ENCODE peak calls at places on chromosomes 2 and 18, in seven cellular contexts. One of them, this sample, is unnamed. For H3K4me1, the result is how much of the 10 kb centered on the place peaks cover.

GRCh38 chr2:221415789-221416188 is 156.3 kb downstream of the EPHA4 start:
- DNase-seq in A549: no peak
- DNase-seq in heart left ventricle: no peak
- DNase-seq in sigmoid colon: no peak
- DNase-seq in stomach: no peak
- DNase-seq in gastrocnemius medialis: no peak
- DNase-seq in spleen: no peak
- DNase-seq in this sample: no peak

GRCh38 chr18:10378688-10379465 is 75.6 kb upstream of the APCDD1 start:
- DNase-seq in gastrocnemius medialis: no peak
- DNase-seq in heart left ventricle: no peak
- DNase-seq in stomach: no peak
- DNase-seq in sigmoid colon: no peak
- DNase-seq in A549: no peak
- DNase-seq in spleen: no peak
- DNase-seq in this sample: no peak

GRCh38 chr18:22640281-22640842 is 222.6 kb upstream of the CTAGE1 start:
- DNase-seq in stomach: no peak
- DNase-seq in spleen: no peak
- DNase-seq in gastrocnemius medialis: no peak
- DNase-seq in A549: peak
- DNase-seq in heart left ventricle: no peak
- DNase-seq in sigmoid colon: peak
- DNase-seq in this sample: no peak

GRCh38 chr2:25831744-25832449 is 46.4 kb downstream of the ASXL2 start:
- DNase-seq in heart left ventricle: no peak
- DNase-seq in stomach: no peak
- DNase-seq in gastrocnemius medialis: no peak
- DNase-seq in spleen: no peak
- DNase-seq in sigmoid colon: no peak
- DNase-seq in A549: no peak
- DNase-seq in this sample: no peak

GRCh38 chr18:79544386-79544963 is 135.1 kb upstream of the CTDP1 start:
- DNase-seq in A549: no peak
- DNase-seq in heart left ventricle: peak
- DNase-seq in stomach: peak
- DNase-seq in gastrocnemius medialis: no peak
- DNase-seq in sigmoid colon: peak
- DNase-seq in spleen: peak
- DNase-seq in this sample: no peak

GRCh38 chr2:39913648-39914456 is 134.8 kb upstream of the THUMPD2 start:
- DNase-seq in A549: peak
- DNase-seq in stomach: no peak
- DNase-seq in gastrocnemius medialis: no peak
- DNase-seq in heart left ventricle: no peak
- DNase-seq in sigmoid colon: no peak
- DNase-seq in spleen: no peak
- DNase-seq in this sample: no peak

GRCh38 chr2:126639276-126639675 is 16.7 kb upstream of the GYPC start:
- DNase-seq in stomach: no peak
- DNase-seq in sigmoid colon: no peak
- DNase-seq in A549: no peak
- DNase-seq in gastrocnemius medialis: no peak
- DNase-seq in heart left ventricle: no peak
- DNase-seq in spleen: no peak
- DNase-seq in this sample: peak

GRCh38 chr2:189144700-189145211 is 34.8 kb downstream of the COL5A2 start:
- DNase-seq in stomach: no peak
- DNase-seq in A549: no peak
- DNase-seq in sigmoid colon: no peak
- DNase-seq in gastrocnemius medialis: no peak
- DNase-seq in spleen: no peak
- DNase-seq in heart left ventricle: no peak
- DNase-seq in this sample: no peak

GRCh38 chr2:25401307-25402021 is 59.7 kb upstream of the DNMT3A start:
- DNase-seq in A549: no peak
- DNase-seq in heart left ventricle: no peak
- DNase-seq in sigmoid colon: no peak
- DNase-seq in gastrocnemius medialis: no peak
- DNase-seq in spleen: no peak
- DNase-seq in stomach: no peak
- DNase-seq in this sample: no peak

GRCh38 chr2:40937284-40937683 is 485.4 kb upstream of the SLC8A1 start:
- DNase-seq in spleen: no peak
- DNase-seq in A549: no peak
- DNase-seq in stomach: no peak
- DNase-seq in heart left ventricle: no peak
- DNase-seq in sigmoid colon: no peak
- DNase-seq in gastrocnemius medialis: no peak
- DNase-seq in this sample: no peak

GRCh38 chr18:48838921-48839818 is 111.6 kb downstream of the SMAD7 start:
- DNase-seq in stomach: no peak
- DNase-seq in sigmoid colon: no peak
- DNase-seq in A549: no peak
- DNase-seq in gastrocnemius medialis: no peak
- DNase-seq in spleen: peak
- DNase-seq in heart left ventricle: peak
- DNase-seq in this sample: no peak

GRCh38 chr2:70475266-70475665 is 78.4 kb downstream of the TGFA start:
- DNase-seq in heart left ventricle: no peak
- DNase-seq in gastrocnemius medialis: no peak
- DNase-seq in sigmoid colon: no peak
- DNase-seq in spleen: no peak
- DNase-seq in A549: no peak
- DNase-seq in stomach: no peak
- DNase-seq in this sample: no peak

GRCh38 chr2:64210816-64211215 is 66.6 kb upstream of the PELI1 start:
- DNase-seq in stomach: no peak
- DNase-seq in heart left ventricle: no peak
- DNase-seq in spleen: no peak
- DNase-seq in A549: no peak
- DNase-seq in sigmoid colon: no peak
- DNase-seq in gastrocnemius medialis: no peak
- DNase-seq in this sample: no peak

GRCh38 chr2:12606472-12607000 is 110.2 kb upstream of the TRIB2 start:
- DNase-seq in A549: no peak
- DNase-seq in sigmoid colon: no peak
- DNase-seq in heart left ventricle: no peak
- DNase-seq in spleen: no peak
- DNase-seq in gastrocnemius medialis: no peak
- DNase-seq in stomach: no peak
- DNase-seq in this sample: no peak

GRCh38 chr2:46862430-46862829 is 53.2 kb downstream of the MCFD2 start:
- DNase-seq in spleen: no peak
- DNase-seq in stomach: no peak
- DNase-seq in gastrocnemius medialis: no peak
- DNase-seq in heart left ventricle: no peak
- DNase-seq in sigmoid colon: no peak
- DNase-seq in A549: no peak
- DNase-seq in this sample: no peak

GRCh38 chr18:26992920-26993319 is 127.4 kb upstream of the AQP4 start:
- DNase-seq in A549: no peak
- DNase-seq in heart left ventricle: no peak
- DNase-seq in spleen: no peak
- DNase-seq in stomach: no peak
- DNase-seq in sigmoid colon: no peak
- DNase-seq in gastrocnemius medialis: no peak
- DNase-seq in this sample: no peak

GRCh38 chr2:72780483-72780882 is 45.4 kb downstream of the EXOC6B start:
- DNase-seq in sigmoid colon: no peak
- DNase-seq in A549: peak
- DNase-seq in heart left ventricle: no peak
- DNase-seq in spleen: no peak
- DNase-seq in stomach: no peak
- DNase-seq in gastrocnemius medialis: no peak
- DNase-seq in this sample: no peak

GRCh38 chr18:55575066-55575465 is 12.9 kb downstream of the TCF4 start:
- DNase-seq in sigmoid colon: no peak
- DNase-seq in heart left ventricle: no peak
- DNase-seq in A549: no peak
- DNase-seq in spleen: no peak
- DNase-seq in gastrocnemius medialis: no peak
- DNase-seq in stomach: no peak
- DNase-seq in this sample: no peak

GRCh38 chr2:124162256-124162655 is 137.2 kb downstream of the CNTNAP5 start:
- DNase-seq in A549: no peak
- DNase-seq in sigmoid colon: no peak
- DNase-seq in stomach: no peak
- DNase-seq in spleen: no peak
- DNase-seq in gastrocnemius medialis: no peak
- DNase-seq in heart left ventricle: no peak
- DNase-seq in this sample: no peak

GRCh38 chr2:215812966-215813365 is 200.4 kb downstream of the MREG start:
- DNase-seq in sigmoid colon: no peak
- DNase-seq in gastrocnemius medialis: no peak
- DNase-seq in A549: no peak
- DNase-seq in stomach: no peak
- DNase-seq in spleen: no peak
- DNase-seq in heart left ventricle: no peak
- DNase-seq in this sample: no peak

GRCh38 chr2:188022389-188022788 is 269.3 kb upstream of the GULP1 start:
- DNase-seq in heart left ventricle: no peak
- DNase-seq in gastrocnemius medialis: no peak
- DNase-seq in spleen: no peak
- DNase-seq in sigmoid colon: no peak
- DNase-seq in A549: no peak
- DNase-seq in stomach: no peak
- DNase-seq in this sample: no peak

GRCh38 chr2:75416420-75417342 is 144.1 kb downstream of the EVA1A start:
- DNase-seq in gastrocnemius medialis: no peak
- DNase-seq in sigmoid colon: no peak
- DNase-seq in A549: peak
- DNase-seq in stomach: no peak
- DNase-seq in spleen: no peak
- DNase-seq in heart left ventricle: no peak
- DNase-seq in this sample: no peak
- TF ChIP-seq POLR2A in gastrocnemius medialis: no peak
- TF ChIP-seq POLR2A in sigmoid colon: no peak
- TF ChIP-seq POLR2A in A549: no peak
- TF ChIP-seq POLR2A in stomach: no peak
- TF ChIP-seq POLR2A in spleen: no peak
- TF ChIP-seq POLR2A in heart left ventricle: no peak
- TF ChIP-seq POLR2A in this sample: no peak

GRCh38 chr18:35050004-35050623 is 8.9 kb downstream of the MAPRE2 start:
- DNase-seq in stomach: no peak
- DNase-seq in A549: no peak
- DNase-seq in sigmoid colon: no peak
- DNase-seq in gastrocnemius medialis: no peak
- DNase-seq in spleen: no peak
- DNase-seq in heart left ventricle: no peak
- DNase-seq in this sample: no peak

GRCh38 chr18:35049111-35050003 is 8.1 kb downstream of the MAPRE2 start:
- DNase-seq in sigmoid colon: no peak
- DNase-seq in gastrocnemius medialis: no peak
- DNase-seq in heart left ventricle: no peak
- DNase-seq in spleen: no peak
- DNase-seq in stomach: no peak
- DNase-seq in A549: no peak
- DNase-seq in this sample: no peak

GRCh38 chr18:35045808-35046207 is 4.6 kb downstream of the MAPRE2 start:
- DNase-seq in stomach: no peak
- DNase-seq in gastrocnemius medialis: no peak
- DNase-seq in spleen: no peak
- DNase-seq in heart left ventricle: no peak
- DNase-seq in A549: no peak
- DNase-seq in sigmoid colon: no peak
- DNase-seq in this sample: no peak

GRCh38 chr18:35045121-35045520 is 3.9 kb downstream of the MAPRE2 start:
- DNase-seq in heart left ventricle: no peak
- DNase-seq in sigmoid colon: no peak
- DNase-seq in stomach: no peak
- DNase-seq in spleen: no peak
- DNase-seq in gastrocnemius medialis: no peak
- DNase-seq in A549: no peak
- DNase-seq in this sample: no peak

GRCh38 chr18:35047697-35048292 is 6.6 kb downstream of the MAPRE2 start:
- DNase-seq in stomach: no peak
- DNase-seq in sigmoid colon: no peak
- DNase-seq in gastrocnemius medialis: no peak
- DNase-seq in heart left ventricle: no peak
- DNase-seq in A549: no peak
- DNase-seq in spleen: no peak
- DNase-seq in this sample: no peak
- H3K4me1 ChIP-seq in stomach: half or more
- H3K4me1 ChIP-seq in sigmoid colon: half or more
- H3K4me1 ChIP-seq in gastrocnemius medialis: half or more
- H3K4me1 ChIP-seq in heart left ventricle: half or more
- H3K4me1 ChIP-seq in A549: under half
- H3K4me1 ChIP-seq in spleen: half or more
- H3K4me1 ChIP-seq in this sample: half or more

GRCh38 chr2:217279571-217279970 is 419.7 kb upstream of the TNP1 start:
- DNase-seq in A549: no peak
- DNase-seq in heart left ventricle: no peak
- DNase-seq in stomach: no peak
- DNase-seq in sigmoid colon: no peak
- DNase-seq in spleen: no peak
- DNase-seq in gastrocnemius medialis: peak
- DNase-seq in this sample: no peak
- TF ChIP-seq POLR2A in A549: no peak
- TF ChIP-seq POLR2A in heart left ventricle: no peak
- TF ChIP-seq POLR2A in stomach: no peak
- TF ChIP-seq POLR2A in sigmoid colon: no peak
- TF ChIP-seq POLR2A in spleen: no peak
- TF ChIP-seq POLR2A in gastrocnemius medialis: no peak
- TF ChIP-seq POLR2A in this sample: no peak

DNA sequence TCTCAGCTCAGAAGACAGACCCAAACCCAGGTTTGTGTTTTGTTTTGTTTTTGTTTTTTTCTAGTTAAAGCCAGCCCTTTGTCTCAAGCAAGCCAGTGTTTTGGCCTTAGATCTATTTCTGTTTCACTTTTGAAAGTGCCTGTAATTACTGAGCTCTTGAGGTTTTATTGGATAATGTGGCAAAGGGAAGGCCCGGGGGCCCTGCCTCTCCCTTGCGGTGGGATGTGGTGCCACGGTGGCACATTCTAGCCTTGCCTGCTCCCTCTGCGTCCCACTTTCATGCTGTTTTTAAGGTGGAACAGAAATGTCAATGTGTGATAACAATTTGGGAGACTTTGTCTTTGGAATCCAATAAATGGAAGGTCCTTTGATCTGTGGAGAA is 2.5 kb downstream of the HPCAL1 start:
- DNase-seq in stomach: no peak
- DNase-seq in spleen: no peak
- DNase-seq in sigmoid colon: no peak
- DNase-seq in A549: no peak
- DNase-seq in heart left ventricle: no peak
- DNase-seq in gastrocnemius medialis: no peak
- DNase-seq in this sample: no peak
- H3K4me1 ChIP-seq in stomach: half or more
- H3K4me1 ChIP-seq in spleen: half or more
- H3K4me1 ChIP-seq in sigmoid colon: under half
- H3K4me1 ChIP-seq in A549: half or more
- H3K4me1 ChIP-seq in heart left ventricle: half or more
- H3K4me1 ChIP-seq in gastrocnemius medialis: under half
- H3K4me1 ChIP-seq in this sample: under half

This sample was measured in tibial nerve.